ENCODE peak calls at places on chromosomes 3 and 15, in seven cellular contexts. One of them, this sample, is unnamed.

GRCh38 chr15:29457729-29458128 is 188.1 kb upstream of the NSMCE3 start:
- DNase-seq in A549: no peak
- DNase-seq in endodermal cell: no peak
- DNase-seq in endothelial cell: no peak
- DNase-seq in GM12864: no peak
- DNase-seq in foreskin fibroblast: no peak
- DNase-seq in spleen: no peak
- DNase-seq in this sample: no peak

GRCh38 chr15:29670945-29671307 is 151.3 kb downstream of the TJP1 start:
- DNase-seq in A549: peak
- DNase-seq in endodermal cell: no peak
- DNase-seq in foreskin fibroblast: peak
- DNase-seq in endothelial cell: no peak
- DNase-seq in GM12864: no peak
- DNase-seq in spleen: no peak
- DNase-seq in this sample: no peak

GRCh38 chr15:65960586-65960985 is 91.3 kb downstream of the RAB11A start:
- DNase-seq in A549: no peak
- DNase-seq in GM12864: no peak
- DNase-seq in foreskin fibroblast: no peak
- DNase-seq in endodermal cell: no peak
- DNase-seq in spleen: no peak
- DNase-seq in endothelial cell: no peak
- DNase-seq in this sample: no peak

GRCh38 chr15:68818088-68818670 is 2.5 kb downstream of the ANP32A start:
- DNase-seq in GM12864: no peak
- DNase-seq in endodermal cell: peak
- DNase-seq in A549: peak
- DNase-seq in foreskin fibroblast: peak
- DNase-seq in endothelial cell: peak
- DNase-seq in spleen: peak
- DNase-seq in this sample: peak

GRCh38 chr15:41207687-41208448 is 22.7 kb downstream of the EXD1 start:
- DNase-seq in endodermal cell: no peak
- DNase-seq in foreskin fibroblast: peak
- DNase-seq in endothelial cell: no peak
- DNase-seq in A549: no peak
- DNase-seq in GM12864: no peak
- DNase-seq in spleen: no peak
- DNase-seq in this sample: no peak

GRCh38 chr15:25372298-25372697 is 66.5 kb downstream of the UBE3A start:
- DNase-seq in A549: no peak
- DNase-seq in endothelial cell: no peak
- DNase-seq in endodermal cell: no peak
- DNase-seq in spleen: no peak
- DNase-seq in GM12864: no peak
- DNase-seq in foreskin fibroblast: peak
- DNase-seq in this sample: no peak

GRCh38 chr3:111955876-111956275 is 22.9 kb upstream of the ABHD10 start:
- DNase-seq in foreskin fibroblast: no peak
- DNase-seq in endothelial cell: no peak
- DNase-seq in spleen: no peak
- DNase-seq in GM12864: no peak
- DNase-seq in A549: no peak
- DNase-seq in endodermal cell: no peak
- DNase-seq in this sample: no peak

GRCh38 chr3:185272051-185272450 is 18.2 kb upstream of the EHHADH start:
- DNase-seq in endodermal cell: no peak
- DNase-seq in endothelial cell: no peak
- DNase-seq in GM12864: no peak
- DNase-seq in A549: no peak
- DNase-seq in spleen: no peak
- DNase-seq in foreskin fibroblast: peak
- DNase-seq in this sample: no peak

GRCh38 chr3:35224571-35225280 is 414.6 kb upstream of the ARPP21 start:
- DNase-seq in foreskin fibroblast: no peak
- DNase-seq in spleen: no peak
- DNase-seq in endodermal cell: no peak
- DNase-seq in A549: no peak
- DNase-seq in GM12864: no peak
- DNase-seq in endothelial cell: no peak
- DNase-seq in this sample: no peak

GRCh38 chr3:190424478-190425439 is 24.9 kb downstream of the TMEM207 start:
- DNase-seq in endodermal cell: peak
- DNase-seq in spleen: peak
- DNase-seq in GM12864: peak
- DNase-seq in foreskin fibroblast: peak
- DNase-seq in A549: peak
- DNase-seq in endothelial cell: peak
- DNase-seq in this sample: no peak

GRCh38 chr3:107676469-107677309 is 153.9 kb downstream of the BBX start:
- DNase-seq in endothelial cell: no peak
- DNase-seq in spleen: no peak
- DNase-seq in foreskin fibroblast: peak
- DNase-seq in GM12864: no peak
- DNase-seq in endodermal cell: no peak
- DNase-seq in A549: peak
- DNase-seq in this sample: no peak

GRCh38 chr3:152444029-152444641 is 175.4 kb downstream of the MBNL1 start:
- DNase-seq in endothelial cell: no peak
- DNase-seq in spleen: no peak
- DNase-seq in endodermal cell: no peak
- DNase-seq in A549: peak
- DNase-seq in foreskin fibroblast: peak
- DNase-seq in GM12864: peak
- DNase-seq in this sample: no peak

GRCh38 chr15:32730677-32731654 is 13.2 kb downstream of the GREM1 start:
- DNase-seq in endodermal cell: peak
- DNase-seq in endothelial cell: peak
- DNase-seq in A549: no peak
- DNase-seq in spleen: no peak
- DNase-seq in GM12864: no peak
- DNase-seq in foreskin fibroblast: no peak
- DNase-seq in this sample: no peak

GRCh38 chr15:33618300-33618699 is 307.5 kb downstream of the RYR3 start:
- DNase-seq in spleen: no peak
- DNase-seq in endodermal cell: no peak
- DNase-seq in endothelial cell: no peak
- DNase-seq in foreskin fibroblast: no peak
- DNase-seq in A549: no peak
- DNase-seq in GM12864: no peak
- DNase-seq in this sample: no peak

GRCh38 chr3:111321786-111322185 is 220.2 kb upstream of the CD96 start:
- DNase-seq in endothelial cell: no peak
- DNase-seq in spleen: no peak
- DNase-seq in A549: no peak
- DNase-seq in endodermal cell: no peak
- DNase-seq in GM12864: no peak
- DNase-seq in foreskin fibroblast: peak
- DNase-seq in this sample: no peak

GRCh38 chr3:156643729-156644389 is 30.5 kb upstream of the TIPARP start:
- DNase-seq in endothelial cell: no peak
- DNase-seq in endodermal cell: no peak
- DNase-seq in foreskin fibroblast: no peak
- DNase-seq in GM12864: no peak
- DNase-seq in A549: no peak
- DNase-seq in spleen: no peak
- DNase-seq in this sample: peak

GRCh38 chr15:42057744-42058646 is 36.4 kb downstream of the PLA2G4D start:
- DNase-seq in GM12864: no peak
- DNase-seq in spleen: no peak
- DNase-seq in endodermal cell: peak
- DNase-seq in endothelial cell: no peak
- DNase-seq in foreskin fibroblast: no peak
- DNase-seq in A549: no peak
- DNase-seq in this sample: no peak

GRCh38 chr15:69328739-69329138 is 30.0 kb downstream of the PAQR5 start:
- DNase-seq in endothelial cell: no peak
- DNase-seq in endodermal cell: no peak
- DNase-seq in GM12864: no peak
- DNase-seq in foreskin fibroblast: no peak
- DNase-seq in A549: no peak
- DNase-seq in spleen: no peak
- DNase-seq in this sample: no peak

GRCh38 chr3:59464187-59464586 is 414.4 kb upstream of the CFAP20DC start:
- DNase-seq in GM12864: no peak
- DNase-seq in foreskin fibroblast: no peak
- DNase-seq in A549: no peak
- DNase-seq in endodermal cell: no peak
- DNase-seq in endothelial cell: no peak
- DNase-seq in spleen: no peak
- DNase-seq in this sample: no peak

GRCh38 chr3:171982829-171983228 is 56.5 kb upstream of the FNDC3B start:
- DNase-seq in spleen: no peak
- DNase-seq in endodermal cell: no peak
- DNase-seq in endothelial cell: no peak
- DNase-seq in foreskin fibroblast: peak
- DNase-seq in GM12864: no peak
- DNase-seq in A549: no peak
- DNase-seq in this sample: no peak

GRCh38 chr3:169354774-169355501 is 308.6 kb downstream of the MECOM start:
- DNase-seq in A549: no peak
- DNase-seq in endodermal cell: peak
- DNase-seq in foreskin fibroblast: no peak
- DNase-seq in endothelial cell: no peak
- DNase-seq in spleen: no peak
- DNase-seq in GM12864: no peak
- DNase-seq in this sample: no peak

GRCh38 chr3:66397745-66398144 is 103.1 kb downstream of the LRIG1 start:
- DNase-seq in endodermal cell: peak
- DNase-seq in spleen: no peak
- DNase-seq in A549: no peak
- DNase-seq in GM12864: no peak
- DNase-seq in foreskin fibroblast: peak
- DNase-seq in endothelial cell: no peak
- DNase-seq in this sample: no peak

GRCh38 chr15:48775556-48775955 is 35.3 kb downstream of the CEP152 start:
- DNase-seq in endothelial cell: no peak
- DNase-seq in spleen: no peak
- DNase-seq in endodermal cell: no peak
- DNase-seq in foreskin fibroblast: no peak
- DNase-seq in A549: no peak
- DNase-seq in GM12864: no peak
- DNase-seq in this sample: no peak

GRCh38 chr3:173065543-173065970 is 75.5 kb downstream of the SPATA16 start:
- DNase-seq in A549: no peak
- DNase-seq in endodermal cell: no peak
- DNase-seq in spleen: no peak
- DNase-seq in foreskin fibroblast: peak
- DNase-seq in GM12864: no peak
- DNase-seq in endothelial cell: no peak
- DNase-seq in this sample: no peak

GRCh38 chr3:57141719-57142118 is 23.4 kb downstream of the IL17RD start:
- DNase-seq in endodermal cell: no peak
- DNase-seq in GM12864: no peak
- DNase-seq in endothelial cell: no peak
- DNase-seq in foreskin fibroblast: no peak
- DNase-seq in spleen: no peak
- DNase-seq in A549: no peak
- DNase-seq in this sample: no peak
- TF ChIP-seq CTCF in endodermal cell: peak
- TF ChIP-seq CTCF in GM12864: no peak
- TF ChIP-seq CTCF in endothelial cell: no peak
- TF ChIP-seq CTCF in foreskin fibroblast: no peak
- TF ChIP-seq CTCF in spleen: no peak
- TF ChIP-seq CTCF in A549: no peak
- TF ChIP-seq CTCF in this sample: no peak

GRCh38 chr3:32912046-32912445 is 39.4 kb upstream of the CCR4 start:
- DNase-seq in A549: no peak
- DNase-seq in endothelial cell: no peak
- DNase-seq in foreskin fibroblast: no peak
- DNase-seq in GM12864: no peak
- DNase-seq in endodermal cell: no peak
- DNase-seq in spleen: no peak
- DNase-seq in this sample: no peak

GRCh38 chr3:32910954-32911353 is 40.5 kb upstream of the CCR4 start:
- DNase-seq in foreskin fibroblast: peak
- DNase-seq in A549: no peak
- DNase-seq in endodermal cell: no peak
- DNase-seq in GM12864: no peak
- DNase-seq in spleen: no peak
- DNase-seq in endothelial cell: no peak
- DNase-seq in this sample: no peak

GRCh38 chr3:32909999-32910398 is 41.4 kb upstream of the CCR4 start:
- DNase-seq in foreskin fibroblast: no peak
- DNase-seq in GM12864: no peak
- DNase-seq in A549: no peak
- DNase-seq in endodermal cell: no peak
- DNase-seq in spleen: no peak
- DNase-seq in endothelial cell: no peak
- DNase-seq in this sample: no peak

DNA sequence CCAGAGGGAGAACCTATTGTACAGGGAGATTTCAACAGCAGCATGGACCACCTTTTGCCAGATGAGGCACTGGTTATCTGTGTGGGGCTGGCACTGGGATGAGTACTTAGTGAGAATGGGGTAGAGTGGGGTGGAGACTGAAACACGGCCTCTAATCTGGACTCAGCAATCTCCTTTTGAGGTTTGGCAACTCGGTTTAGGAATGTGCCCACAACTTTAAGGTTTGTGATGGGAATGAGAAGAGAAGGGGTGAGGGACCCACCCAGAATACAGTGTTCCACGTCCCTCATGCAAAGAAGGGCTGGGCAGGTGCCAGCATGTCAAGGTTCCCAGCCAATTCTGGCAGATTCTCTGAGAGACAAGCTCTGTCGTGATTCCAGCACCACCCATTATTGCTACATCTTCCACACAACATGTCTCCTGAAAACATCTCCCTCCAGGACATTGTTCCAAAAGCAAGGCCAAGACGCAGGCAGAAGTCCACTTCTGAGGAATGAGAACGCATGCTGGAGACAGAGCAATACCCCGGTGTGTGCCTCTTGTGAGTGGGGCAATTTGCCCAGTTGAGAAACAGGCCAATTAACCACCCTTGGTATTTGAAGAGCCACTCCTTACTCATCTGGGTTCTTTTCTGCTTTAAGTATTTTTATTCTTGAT is 37.5 kb upstream of the CCR4 start:
- DNase-seq in GM12864: no peak
- DNase-seq in endodermal cell: no peak
- DNase-seq in A549: no peak
- DNase-seq in spleen: no peak
- DNase-seq in foreskin fibroblast: peak
- DNase-seq in endothelial cell: no peak
- DNase-seq in this sample: no peak
- TF ChIP-seq CTCF in GM12864: no peak
- TF ChIP-seq CTCF in endodermal cell: peak
- TF ChIP-seq CTCF in A549: no peak
- TF ChIP-seq CTCF in spleen: no peak
- TF ChIP-seq CTCF in foreskin fibroblast: no peak
- TF ChIP-seq CTCF in endothelial cell: no peak
- TF ChIP-seq CTCF in this sample: no peak

GRCh38 chr3:126402666-126403302 is 8.1 kb downstream of the CFAP100 start:
- DNase-seq in GM12864: no peak
- DNase-seq in endothelial cell: no peak
- DNase-seq in endodermal cell: no peak
- DNase-seq in foreskin fibroblast: no peak
- DNase-seq in spleen: peak
- DNase-seq in A549: no peak
- DNase-seq in this sample: no peak
- TF ChIP-seq CTCF in GM12864: no peak
- TF ChIP-seq CTCF in endothelial cell: no peak
- TF ChIP-seq CTCF in endodermal cell: no peak
- TF ChIP-seq CTCF in foreskin fibroblast: no peak
- TF ChIP-seq CTCF in spleen: no peak
- TF ChIP-seq CTCF in A549: no peak
- TF ChIP-seq CTCF in this sample: no peak

GRCh38 chr3:11211531-11212300 is 57.4 kb downstream of the HRH1 start:
- DNase-seq in foreskin fibroblast: no peak
- DNase-seq in spleen: no peak
- DNase-seq in endodermal cell: no peak
- DNase-seq in GM12864: no peak
- DNase-seq in endothelial cell: no peak
- DNase-seq in A549: no peak
- DNase-seq in this sample: no peak
- TF ChIP-seq CTCF in foreskin fibroblast: peak
- TF ChIP-seq CTCF in spleen: no peak
- TF ChIP-seq CTCF in endodermal cell: peak
- TF ChIP-seq CTCF in GM12864: no peak
- TF ChIP-seq CTCF in endothelial cell: no peak
- TF ChIP-seq CTCF in A549: no peak
- TF ChIP-seq CTCF in this sample: no peak